ENCODE peak calls at places on chromosomes 7 and 10, in eight cellular contexts. Q is psoas muscle; N is upper lobe of right lung; R is uterus; U is hepatocyte; Y is GM23248; I is CD4-positive, CD25-positive, alpha-beta regulatory T cell; D is prostate gland. J is an unnamed sample. For H3K4me1, the result is how much of the 10 kb centered on the place peaks cover.

GRCh38 chr10:35792301-35792700 is 150.2 kb upstream of the FZD8 start:
- DNase-seq in Y (no peak), U (no peak), I (no peak), Q (no peak), R (no peak), D (no peak), N (no peak), J (no peak)

GRCh38 chr10:31322647-31323046 is 3.6 kb downstream of the ZEB1 start:
- DNase-seq in U (no peak), N (no peak), R (no peak), I (peak), Q (no peak), D (no peak), Y (peak), J (no peak)

GRCh38 chr10:57716884-57717283 is 550.8 kb downstream of the IPMK start:
- DNase-seq in U (peak), Y (peak), Q (no peak), D (no peak), N (no peak), R (no peak), I (no peak), J (no peak)

GRCh38 chr10:49107111-49107889 is 8.0 kb downstream of the VSTM4 start:
- DNase-seq in D (no peak), Y (no peak), R (no peak), N (no peak), I (no peak), U (no peak), Q (no peak), J (no peak)

GRCh38 chr10:83343676-83344075 is 795.6 kb upstream of the GHITM start:
- DNase-seq in Q (no peak), N (no peak), U (no peak), Y (no peak), D (no peak), I (no peak), R (no peak), J (no peak)

GRCh38 chr10:50326757-50327701 is 75.7 kb upstream of the ASAH2 start:
- DNase-seq in Y (peak), N (no peak), R (peak), I (no peak), D (peak), Q (no peak), U (no peak), J (no peak)

GRCh38 chr10:30630571-30630970 is 1.0 kb upstream of the LYZL2 start:
- DNase-seq in U (no peak), N (no peak), D (no peak), Y (peak), I (no peak), Q (no peak), R (no peak), J (no peak)

GRCh38 chr10:33722067-33722466 is 387.6 kb upstream of the NRP1 start:
- DNase-seq in U (no peak), R (no peak), I (no peak), Y (no peak), Q (no peak), N (no peak), D (no peak), J (no peak)

GRCh38 chr10:13795653-13796555 is 209.1 kb downstream of the PRPF18 start:
- DNase-seq in U (no peak), N (no peak), Y (no peak), D (no peak), I (peak), Q (no peak), R (no peak), J (no peak)

GRCh38 chr7:544528-545221 is 25.0 kb upstream of the PDGFA start:
- DNase-seq in I (no peak), Y (no peak), U (no peak), N (no peak), Q (no peak), R (no peak), D (no peak), J (peak)

GRCh38 chr10:112365014-112365432 is 8.9 kb upstream of the ACSL5 start:
- DNase-seq in Y (no peak), I (no peak), U (no peak), D (no peak), N (no peak), Q (no peak), R (no peak), J (no peak)

GRCh38 chr7:159050703-159051102 is 94.0 kb downstream of the VIPR2 start:
- DNase-seq in N (no peak), D (no peak), Y (no peak), I (no peak), Q (no peak), R (no peak), U (no peak), J (no peak)

GRCh38 chr7:101362334-101363195 is at the start of gene COL26A1:
- DNase-seq in Y (peak), N (peak), Q (no peak), R (no peak), I (no peak), U (peak), D (peak), J (peak)

GRCh38 chr10:105063796-105064195 is 422.7 kb downstream of the SORCS3 start:
- DNase-seq in Q (no peak), R (no peak), U (peak), N (no peak), D (no peak), I (no peak), Y (peak), J (peak)

GRCh38 chr7:157689269-157690057 is 352.7 kb downstream of the DNAJB6 start:
- DNase-seq in N (peak), I (no peak), U (no peak), R (no peak), D (no peak), Q (no peak), Y (no peak), J (no peak)

GRCh38 chr10:107546239-107546638 is 381.7 kb upstream of the SORCS1 start:
- DNase-seq in Y (peak), R (no peak), Q (no peak), N (no peak), I (no peak), D (no peak), U (no peak), J (no peak)

GRCh38 chr10:69786791-69787190 is 14.9 kb upstream of the COL13A1 start:
- DNase-seq in D (no peak), R (no peak), N (no peak), U (no peak), Q (no peak), I (no peak), Y (peak), J (no peak)

GRCh38 chr10:74289956-74290355 is 138.9 kb downstream of the ADK start:
- DNase-seq in I (no peak), N (no peak), Y (peak), D (no peak), U (no peak), Q (no peak), R (no peak), J (no peak)

GRCh38 chr10:74289172-74289571 is 138.2 kb downstream of the ADK start:
- DNase-seq in U (no peak), D (no peak), I (no peak), R (no peak), N (no peak), Q (no peak), Y (no peak), J (no peak)

GRCh38 chr10:74290703-74291102 is 139.7 kb downstream of the ADK start:
- DNase-seq in D (no peak), U (no peak), Y (peak), I (no peak), N (no peak), Q (no peak), R (no peak), J (no peak)

GRCh38 chr10:74293686-74294365 is 142.8 kb downstream of the ADK start:
- DNase-seq in U (peak), I (no peak), R (no peak), N (no peak), D (no peak), Y (peak), Q (no peak), J (no peak)

GRCh38 chr10:74292871-74293427 is 141.9 kb downstream of the ADK start:
- DNase-seq in I (no peak), R (no peak), Q (no peak), N (no peak), D (no peak), Y (peak), U (no peak), J (no peak)
- H3K4me1 ChIP-seq in I (under half), R (under half), Q (under half), N (under half), D (under half), Y (half or more), U (under half), J (under half)

DNA sequence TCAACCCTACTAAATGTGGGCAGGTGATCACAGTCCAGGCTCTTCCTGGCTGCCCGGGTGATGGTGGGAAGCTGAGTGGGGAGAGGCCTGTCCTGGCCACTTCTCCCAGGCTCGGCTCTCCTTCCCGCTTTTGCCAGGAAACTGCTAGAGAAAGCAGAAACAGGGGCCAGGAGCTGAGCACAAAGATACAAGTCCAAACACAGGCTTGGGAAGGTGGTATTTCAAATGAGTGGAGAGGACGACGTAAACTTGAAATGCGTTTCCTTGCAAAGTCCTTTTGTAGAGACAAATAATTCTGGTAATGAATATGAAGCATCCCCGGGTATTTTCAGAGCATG is 217.9 kb upstream of the KLF14 start:
- DNase-seq in R (no peak), D (no peak), I (no peak), U (no peak), N (no peak), Y (no peak), Q (no peak), J (no peak)
- H3K4me1 ChIP-seq in R (under half), D (under half), I (half or more), U (under half), N (under half), Y (under half), Q (under half), J (under half)

GRCh38 chr10:79111427-79111826 is 42.7 kb downstream of the ZMIZ1 start:
- DNase-seq in Y (peak), N (no peak), Q (no peak), U (peak), I (no peak), D (no peak), R (no peak), J (no peak)
- H3K4me1 ChIP-seq in Y (half or more), N (half or more), Q (half or more), U (half or more), I (under half), D (under half), R (under half), J (under half)

GRCh38 chr10:44990302-44990655 is 10.4 kb upstream of the ZNF22 start:
- DNase-seq in D (no peak), U (no peak), Y (no peak), I (no peak), Q (no peak), R (no peak), N (no peak), J (no peak)
- H3K4me1 ChIP-seq in D (under half), U (under half), Y (under half), I (under half), Q (under half), R (under half), N (under half), J (under half)

GRCh38 chr7:27640914-27641570 is 21.6 kb downstream of the HIBADH start:
- DNase-seq in N (no peak), R (no peak), I (no peak), Q (no peak), U (no peak), D (no peak), Y (peak), J (no peak)

GRCh38 chr7:27635728-27636127 is 27.0 kb downstream of the HIBADH start:
- DNase-seq in Y (no peak), R (no peak), I (no peak), U (no peak), D (no peak), Q (no peak), N (no peak), J (no peak)

GRCh38 chr7:27634892-27635538 is 27.7 kb downstream of the HIBADH start:
- DNase-seq in D (no peak), Q (no peak), I (no peak), U (no peak), N (no peak), Y (no peak), R (no peak), J (no peak)

GRCh38 chr7:27633062-27633461 is 29.6 kb downstream of the HIBADH start:
- DNase-seq in Q (no peak), N (no peak), U (no peak), R (no peak), I (no peak), Y (no peak), D (no peak), J (no peak)

GRCh38 chr7:27636326-27637006 is 26.2 kb downstream of the HIBADH start:
- DNase-seq in I (no peak), D (no peak), U (peak), N (no peak), R (no peak), Y (no peak), Q (no peak), J (no peak)
- H3K4me1 ChIP-seq in I (under half), D (under half), U (under half), N (under half), R (under half), Y (under half), Q (under half), J (under half)

DNA sequence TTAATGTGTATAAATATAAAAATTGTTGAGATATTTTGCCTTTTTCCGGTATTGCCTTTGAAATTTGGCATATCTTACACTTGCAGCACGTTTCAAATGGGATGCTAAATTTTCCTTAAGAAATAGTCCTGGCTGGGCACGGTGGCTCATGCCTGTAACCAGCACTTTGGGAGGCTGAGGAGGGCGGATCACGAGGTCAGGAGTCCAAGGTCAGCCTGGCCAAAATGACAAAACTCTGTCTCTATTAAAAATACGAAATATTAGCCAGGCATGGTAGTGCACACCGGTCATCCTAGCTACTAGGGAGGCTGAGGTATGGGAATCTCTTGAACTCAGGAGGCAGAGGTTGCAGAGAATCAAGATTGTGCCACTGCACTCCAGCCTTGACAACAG is 220.2 kb downstream of the PTEN start:
- DNase-seq in N (no peak), Y (no peak), R (no peak), I (no peak), Q (no peak), U (no peak), D (no peak), J (no peak)
- H3K4me1 ChIP-seq in N (under half), Y (under half), R (under half), I (under half), Q (under half), U (under half), D (under half), J (under half)